ENCODE peak calls at places on chromosomes 12 and 14, in four cellular contexts. One of them, this sample, is unnamed.

GRCh38 chr12:113416091-113416754 is 6.0 kb upstream of the SDSL start:
- DNase-seq in naive thymus-derived CD4-positive, alpha-beta T cell: no peak
- DNase-seq in progenitor cell of endocrine pancreas: no peak
- DNase-seq in right cardiac atrium: no peak
- DNase-seq in this sample: no peak

GRCh38 chr12:5554711-5555110 is 122.8 kb downstream of the NTF3 start:
- DNase-seq in progenitor cell of endocrine pancreas: no peak
- DNase-seq in right cardiac atrium: no peak
- DNase-seq in naive thymus-derived CD4-positive, alpha-beta T cell: no peak
- DNase-seq in this sample: no peak

GRCh38 chr12:7154901-7155470 is 24.8 kb downstream of the CLSTN3 start:
- DNase-seq in right cardiac atrium: no peak
- DNase-seq in naive thymus-derived CD4-positive, alpha-beta T cell: no peak
- DNase-seq in progenitor cell of endocrine pancreas: no peak
- DNase-seq in this sample: no peak

GRCh38 chr14:105326891-105327694 is 12.5 kb downstream of the PACS2 start:
- DNase-seq in progenitor cell of endocrine pancreas: no peak
- DNase-seq in naive thymus-derived CD4-positive, alpha-beta T cell: no peak
- DNase-seq in right cardiac atrium: peak; percentile 69
- DNase-seq in this sample: no peak

GRCh38 chr14:103057028-103057371 is 349 bp downstream of the CDC42BPB start:
- DNase-seq in progenitor cell of endocrine pancreas: no peak
- DNase-seq in naive thymus-derived CD4-positive, alpha-beta T cell: peak; percentile 14
- DNase-seq in right cardiac atrium: peak; percentile 82
- DNase-seq in this sample: no peak

GRCh38 chr12:59444932-59445331 is 150.9 kb upstream of the SLC16A7 start:
- DNase-seq in right cardiac atrium: no peak
- DNase-seq in naive thymus-derived CD4-positive, alpha-beta T cell: peak; percentile 32
- DNase-seq in progenitor cell of endocrine pancreas: no peak
- DNase-seq in this sample: no peak

GRCh38 chr12:122197612-122197966 is 5.9 kb upstream of the B3GNT4 start:
- DNase-seq in naive thymus-derived CD4-positive, alpha-beta T cell: no peak
- DNase-seq in right cardiac atrium: no peak
- DNase-seq in progenitor cell of endocrine pancreas: no peak
- DNase-seq in this sample: no peak

GRCh38 chr14:106187176-106187670 is 660.8 kb downstream of the TMEM121 start:
- DNase-seq in right cardiac atrium: no peak
- DNase-seq in progenitor cell of endocrine pancreas: no peak
- DNase-seq in naive thymus-derived CD4-positive, alpha-beta T cell: no peak
- DNase-seq in this sample: no peak

GRCh38 chr12:52663420-52663819 is 11.4 kb upstream of the KRT2 start:
- DNase-seq in right cardiac atrium: no peak
- DNase-seq in progenitor cell of endocrine pancreas: no peak
- DNase-seq in naive thymus-derived CD4-positive, alpha-beta T cell: no peak
- DNase-seq in this sample: no peak

GRCh38 chr12:52120951-52121847 is 41.7 kb downstream of the SMIM41 start:
- DNase-seq in right cardiac atrium: no peak
- DNase-seq in naive thymus-derived CD4-positive, alpha-beta T cell: no peak
- DNase-seq in progenitor cell of endocrine pancreas: no peak
- DNase-seq in this sample: no peak

GRCh38 chr12:111656016-111656415 is 29.7 kb downstream of the BRAP start:
- DNase-seq in progenitor cell of endocrine pancreas: no peak
- DNase-seq in naive thymus-derived CD4-positive, alpha-beta T cell: no peak
- DNase-seq in right cardiac atrium: no peak
- DNase-seq in this sample: no peak

GRCh38 chr12:59650594-59651229 is 54.9 kb downstream of the SLC16A7 start:
- DNase-seq in right cardiac atrium: no peak
- DNase-seq in progenitor cell of endocrine pancreas: no peak
- DNase-seq in naive thymus-derived CD4-positive, alpha-beta T cell: no peak
- DNase-seq in this sample: no peak

GRCh38 chr12:107441906-107442305 is 243.7 kb upstream of the PWP1 start:
- DNase-seq in naive thymus-derived CD4-positive, alpha-beta T cell: no peak
- DNase-seq in progenitor cell of endocrine pancreas: no peak
- DNase-seq in right cardiac atrium: no peak
- DNase-seq in this sample: no peak

GRCh38 chr14:100476012-100476822 is 111.0 kb downstream of the BEGAIN start:
- DNase-seq in progenitor cell of endocrine pancreas: no peak
- DNase-seq in right cardiac atrium: no peak
- DNase-seq in naive thymus-derived CD4-positive, alpha-beta T cell: no peak
- DNase-seq in this sample: no peak

This sample was measured in ovary.